ENCODE peak calls at places on chromosomes 1 and 21, in eight cellular contexts. K, J, Z, H, Q, L, T and D are unnamed samples. For H3K36me3, the result is how much of the 10 kb centered on the place peaks cover.

GRCh38 chr1:172946814-172947507 is 103.8 kb downstream of the TNFSF18 start:
- DNase-seq in Z (no peak), Q (no peak), H (no peak), L (peak), J (no peak), K (no peak), T (no peak), D (peak)

GRCh38 chr1:10980094-10980577 is 32.3 kb upstream of the TARDBP start:
- DNase-seq in Z (peak), Q (peak), K (peak), T (peak), H (no peak), L (peak), J (peak), D (no peak)

GRCh38 chr1:41282679-41283317 is 40.7 kb upstream of the SCMH1 start:
- DNase-seq in Z (peak), L (peak), H (no peak), K (peak), Q (peak), T (peak), J (peak), D (peak)

GRCh38 chr1:3879099-3879498 is 21.0 kb downstream of the C1orf174 start:
- DNase-seq in J (no peak), L (no peak), K (no peak), Q (no peak), H (no peak), Z (no peak), T (no peak), D (no peak)

GRCh38 chr1:50213505-50213904 is 104.8 kb downstream of the ELAVL4 start:
- DNase-seq in Q (no peak), K (no peak), Z (no peak), J (no peak), H (no peak), T (no peak), L (no peak), D (no peak)

GRCh38 chr1:118863688-118864087 is 124.5 kb downstream of the TBX15 start:
- DNase-seq in Z (no peak), Q (no peak), T (no peak), L (no peak), K (no peak), H (no peak), J (no peak), D (no peak)

GRCh38 chr1:4724695-4725250 is 70.4 kb downstream of the AJAP1 start:
- DNase-seq in Q (no peak), Z (no peak), L (no peak), J (no peak), K (no peak), T (no peak), H (no peak), D (no peak)

GRCh38 chr1:230922620-230923019 is 54.3 kb upstream of the C1orf198 start:
- DNase-seq in H (no peak), K (no peak), J (no peak), Q (no peak), T (no peak), Z (no peak), L (no peak), D (no peak)

GRCh38 chr1:180256353-180257027 is 26.4 kb downstream of the LHX4 start:
- DNase-seq in Z (no peak), K (no peak), T (peak), J (no peak), L (no peak), H (no peak), Q (peak), D (no peak)

GRCh38 chr1:181479137-181479745 is 4.1 kb upstream of the CACNA1E start:
- DNase-seq in L (peak), J (peak), Z (peak), H (no peak), K (peak), Q (peak), T (peak), D (peak)

GRCh38 chr21:34039678-34040382 is 33.5 kb upstream of the MRPS6 start:
- DNase-seq in Z (no peak), T (no peak), K (no peak), H (no peak), Q (peak), L (no peak), J (no peak), D (no peak)

GRCh38 chr1:245537992-245538391 is 383.2 kb downstream of the KIF26B start:
- DNase-seq in J (no peak), Q (no peak), L (peak), T (no peak), H (no peak), K (no peak), Z (no peak), D (no peak)

GRCh38 chr21:25939396-25939761 is 204.6 kb downstream of the GABPA start:
- DNase-seq in Q (no peak), T (no peak), L (no peak), Z (no peak), H (no peak), J (no peak), K (no peak), D (no peak)

GRCh38 chr1:39729030-39729429 is 9.7 kb upstream of the PPIE start:
- DNase-seq in Z (no peak), K (no peak), H (no peak), L (peak), J (no peak), Q (no peak), T (no peak), D (no peak)

GRCh38 chr1:27538793-27539192 is 48.8 kb upstream of the WASF2 start:
- DNase-seq in Q (no peak), K (no peak), T (no peak), Z (no peak), L (peak), H (no peak), J (no peak), D (no peak)

GRCh38 chr1:217586586-217586985 is 44.3 kb downstream of the GPATCH2 start:
- DNase-seq in Q (no peak), T (no peak), J (no peak), L (peak), K (no peak), H (no peak), Z (no peak), D (no peak)

GRCh38 chr1:111242805-111243523 is 15.5 kb downstream of the CHI3L2 start:
- DNase-seq in J (no peak), L (no peak), H (no peak), Z (no peak), K (no peak), Q (no peak), T (peak), D (peak)

GRCh38 chr1:209040351-209040750 is 543.2 kb upstream of the CAMK1G start:
- DNase-seq in J (no peak), Z (no peak), K (no peak), L (no peak), T (no peak), H (no peak), Q (no peak), D (no peak)

GRCh38 chr1:3919706-3920105 is 19.6 kb upstream of the C1orf174 start:
- DNase-seq in K (no peak), Z (no peak), Q (no peak), L (no peak), T (no peak), H (no peak), J (no peak), D (no peak)

GRCh38 chr1:240304466-240304865 is 212.8 kb downstream of the FMN2 start:
- DNase-seq in K (no peak), H (no peak), T (no peak), L (no peak), J (no peak), Q (no peak), Z (no peak), D (no peak)

GRCh38 chr1:153352523-153352922 is 3.9 kb upstream of the PGLYRP4 start:
- DNase-seq in Q (peak), K (peak), Z (peak), L (peak), H (no peak), J (peak), T (peak), D (peak)

GRCh38 chr1:5239911-5240310 is 585.5 kb downstream of the AJAP1 start:
- DNase-seq in Q (peak), K (no peak), H (no peak), L (no peak), T (peak), Z (no peak), J (no peak), D (no peak)

GRCh38 chr1:228397454-228397786 is 9.2 kb downstream of the TRIM11 start:
- DNase-seq in Q (no peak), J (no peak), T (no peak), H (no peak), L (no peak), K (no peak), Z (no peak), D (no peak)

GRCh38 chr1:14977338-14977931 is 176.1 kb upstream of the TMEM51 start:
- DNase-seq in K (no peak), Z (no peak), J (no peak), T (no peak), H (no peak), L (no peak), Q (no peak), D (no peak)

GRCh38 chr1:204130178-204130577 is 21.7 kb downstream of the ETNK2 start:
- DNase-seq in T (peak), K (no peak), L (no peak), Z (no peak), Q (peak), H (no peak), J (peak), D (no peak)

GRCh38 chr21:20527691-20528090 is 470.5 kb upstream of the NCAM2 start:
- DNase-seq in J (no peak), L (no peak), T (no peak), K (no peak), Q (no peak), H (no peak), Z (no peak), D (no peak)

GRCh38 chr1:153513023-153513422 is 22.8 kb downstream of the S100A6 start:
- DNase-seq in K (no peak), T (no peak), H (no peak), L (no peak), Q (no peak), J (no peak), Z (no peak), D (no peak)

GRCh38 chr21:42468511-42469131 is 27.4 kb downstream of the RSPH1 start:
- DNase-seq in J (no peak), K (peak), Q (no peak), T (no peak), Z (no peak), L (no peak), H (no peak), D (no peak)

GRCh38 chr21:34949499-34949898 is 99.6 kb downstream of the RUNX1 start:
- DNase-seq in K (no peak), H (no peak), T (no peak), L (no peak), J (no peak), Q (no peak), Z (no peak), D (no peak)

GRCh38 chr1:156414440-156415064 is 45.5 kb downstream of the RHBG start:
- DNase-seq in T (no peak), L (no peak), J (no peak), H (no peak), Z (no peak), Q (no peak), K (no peak), D (no peak)

GRCh38 chr1:39753132-39754025 is 14.7 kb downstream of the PPIE start:
- DNase-seq in H (no peak), Z (no peak), T (no peak), Q (no peak), K (no peak), L (no peak), J (no peak), D (no peak)

GRCh38 chr21:27134513-27134912 is 167.6 kb upstream of the ADAMTS5 start:
- DNase-seq in K (no peak), Q (peak), J (no peak), L (peak), H (no peak), T (no peak), Z (no peak), D (no peak)

GRCh38 chr1:226476657-226477319 is 68.9 kb upstream of the PARP1 start:
- DNase-seq in Z (no peak), J (no peak), Q (no peak), H (no peak), T (no peak), L (peak), K (no peak), D (no peak)

GRCh38 chr1:211517006-211517405 is 25.0 kb upstream of the RD3 start:
- DNase-seq in K (peak), L (no peak), J (peak), H (no peak), Z (no peak), Q (no peak), T (no peak), D (no peak)

GRCh38 chr1:36081926-36082485 is 1.9 kb upstream of the TEKT2 start:
- DNase-seq in T (no peak), Z (no peak), Q (no peak), K (no peak), L (no peak), H (no peak), J (no peak), D (no peak)

GRCh38 chr1:86705633-86705985 is 1.2 kb downstream of the SH3GLB1 start:
- DNase-seq in Z (no peak), Q (peak), J (no peak), L (no peak), H (no peak), K (peak), T (no peak), D (no peak)

GRCh38 chr1:208714356-208714755 is 470.2 kb upstream of the PLXNA2 start:
- DNase-seq in H (no peak), K (no peak), Q (no peak), Z (no peak), J (no peak), L (no peak), T (no peak), D (no peak)

GRCh38 chr1:95046359-95046758 is 26.4 kb downstream of the ALG14 start:
- DNase-seq in Q (no peak), L (no peak), J (no peak), T (no peak), K (no peak), Z (no peak), H (no peak), D (no peak)

GRCh38 chr1:95048332-95048731 is 24.4 kb downstream of the ALG14 start:
- DNase-seq in Z (no peak), T (no peak), Q (no peak), J (no peak), H (no peak), L (no peak), K (peak), D (no peak)

GRCh38 chr1:95049935-95050334 is 22.8 kb downstream of the ALG14 start:
- DNase-seq in J (no peak), K (no peak), Q (no peak), T (no peak), Z (no peak), L (no peak), H (no peak), D (no peak)
- TF ChIP-seq POLR2A in J (no peak), K (no peak), Q (no peak), T (no peak), Z (no peak), L (no peak), H (no peak), D (no peak)

GRCh38 chr1:32221581-32221979 is 573 bp downstream of the TMEM234 start:
- DNase-seq in J (no peak), K (no peak), H (no peak), L (no peak), Q (no peak), Z (no peak), T (no peak), D (no peak)

GRCh38 chr1:32215629-32216505 is 6.3 kb downstream of the TMEM234 start:
- DNase-seq in Z (peak), L (peak), K (peak), T (peak), J (peak), Q (peak), H (no peak), D (peak)

GRCh38 chr1:32220746-32221580 is 1.2 kb downstream of the TMEM234 start:
- DNase-seq in H (no peak), L (no peak), T (no peak), K (no peak), J (no peak), Q (no peak), Z (no peak), D (no peak)

GRCh38 chr1:32221980-32222751 is at the start of the genes EIF3I and TMEM234:
- DNase-seq in J (peak), Q (peak), L (peak), K (peak), H (peak), Z (peak), T (peak), D (peak)

GRCh38 chr1:32219022-32219421 is 3.1 kb downstream of the TMEM234 start:
- DNase-seq in H (no peak), Q (no peak), K (no peak), Z (no peak), T (no peak), L (peak), J (no peak), D (no peak)
- H3K36me3 ChIP-seq in H (half or more), Q (under half), K (under half), Z (under half), T (under half), L (under half), J (half or more), D (under half)

GRCh38 chr1:205663286-205663994 is 16.9 kb downstream of the SLC45A3 start:
- DNase-seq in J (no peak), Z (no peak), Q (no peak), T (no peak), L (no peak), K (no peak), H (no peak), D (peak)
- TF ChIP-seq POLR2A in J (no peak), Z (no peak), Q (no peak), T (no peak), L (no peak), K (no peak), H (no peak), D (no peak)

DNA sequence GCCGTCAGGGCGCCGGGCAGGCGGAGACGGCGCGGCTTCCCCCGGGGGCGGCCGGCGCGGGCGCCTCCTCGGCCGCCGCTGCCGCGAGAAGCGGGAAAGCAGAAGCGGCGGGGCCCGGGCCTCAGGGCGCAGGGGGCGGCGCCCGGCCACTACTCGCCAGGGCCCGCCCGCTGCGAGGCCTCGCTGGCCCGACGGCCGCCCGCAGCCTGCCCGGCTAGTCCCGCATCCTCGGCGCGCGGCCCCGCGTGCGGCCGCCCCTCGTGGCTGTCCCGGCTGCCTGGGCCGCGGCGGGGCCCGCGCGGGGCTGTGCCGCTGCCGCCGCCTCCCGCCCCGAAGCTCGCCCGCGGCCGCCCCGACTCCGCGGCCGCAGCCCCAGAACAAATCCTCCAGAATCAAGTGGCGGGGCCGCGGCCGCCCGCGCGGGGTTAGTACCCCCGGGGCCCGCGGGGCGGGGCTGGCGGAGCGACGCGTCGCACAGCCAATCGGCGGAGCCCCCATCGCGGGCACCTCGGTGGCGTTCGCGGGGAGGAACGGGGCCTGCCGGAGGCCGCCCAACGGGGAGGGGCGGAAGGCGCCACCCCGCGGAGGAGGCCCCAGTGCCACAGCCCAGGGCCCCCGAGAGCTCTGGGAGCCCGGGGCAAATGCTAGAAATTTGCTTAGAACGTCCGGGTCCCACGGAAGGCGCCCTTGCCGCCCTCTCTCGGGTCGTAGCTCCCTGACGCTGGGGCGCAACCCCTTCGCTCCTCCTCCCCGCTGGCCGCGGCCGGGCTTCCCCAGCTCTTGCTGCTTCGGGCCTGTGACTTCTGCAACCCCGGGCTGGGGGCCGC is at the start of gene RUNX3:
- DNase-seq in T (peak), L (no peak), Z (no peak), H (peak), Q (peak), K (peak), J (peak), D (no peak)
- H3K36me3 ChIP-seq in T (under half), L (under half), Z (under half), H (under half), Q (under half), K (under half), J (under half), D (under half)

GRCh38 chr1:221991221-221991620 is 249.3 kb upstream of the DUSP10 start:
- DNase-seq in Q (no peak), J (no peak), K (no peak), T (no peak), Z (no peak), H (no peak), L (peak), D (no peak)

GRCh38 chr1:221989741-221990140 is 247.9 kb upstream of the DUSP10 start:
- DNase-seq in J (no peak), K (no peak), Z (no peak), H (no peak), T (no peak), Q (no peak), L (peak), D (no peak)

GRCh38 chr1:221988829-221989228 is 246.9 kb upstream of the DUSP10 start:
- DNase-seq in L (no peak), J (no peak), Z (no peak), T (no peak), Q (no peak), H (no peak), K (no peak), D (no peak)

GRCh38 chr1:221992427-221992826 is 250.5 kb upstream of the DUSP10 start:
- DNase-seq in K (no peak), J (no peak), L (no peak), Q (no peak), Z (no peak), T (no peak), H (no peak), D (no peak)

GRCh38 chr1:221987860-221988520 is 246.1 kb upstream of the DUSP10 start:
- DNase-seq in T (no peak), H (no peak), J (no peak), Q (no peak), L (peak), K (no peak), Z (no peak), D (no peak)
- TF ChIP-seq POLR2A in T (no peak), H (no peak), J (no peak), Q (no peak), L (no peak), K (no peak), Z (no peak), D (no peak)

DNA sequence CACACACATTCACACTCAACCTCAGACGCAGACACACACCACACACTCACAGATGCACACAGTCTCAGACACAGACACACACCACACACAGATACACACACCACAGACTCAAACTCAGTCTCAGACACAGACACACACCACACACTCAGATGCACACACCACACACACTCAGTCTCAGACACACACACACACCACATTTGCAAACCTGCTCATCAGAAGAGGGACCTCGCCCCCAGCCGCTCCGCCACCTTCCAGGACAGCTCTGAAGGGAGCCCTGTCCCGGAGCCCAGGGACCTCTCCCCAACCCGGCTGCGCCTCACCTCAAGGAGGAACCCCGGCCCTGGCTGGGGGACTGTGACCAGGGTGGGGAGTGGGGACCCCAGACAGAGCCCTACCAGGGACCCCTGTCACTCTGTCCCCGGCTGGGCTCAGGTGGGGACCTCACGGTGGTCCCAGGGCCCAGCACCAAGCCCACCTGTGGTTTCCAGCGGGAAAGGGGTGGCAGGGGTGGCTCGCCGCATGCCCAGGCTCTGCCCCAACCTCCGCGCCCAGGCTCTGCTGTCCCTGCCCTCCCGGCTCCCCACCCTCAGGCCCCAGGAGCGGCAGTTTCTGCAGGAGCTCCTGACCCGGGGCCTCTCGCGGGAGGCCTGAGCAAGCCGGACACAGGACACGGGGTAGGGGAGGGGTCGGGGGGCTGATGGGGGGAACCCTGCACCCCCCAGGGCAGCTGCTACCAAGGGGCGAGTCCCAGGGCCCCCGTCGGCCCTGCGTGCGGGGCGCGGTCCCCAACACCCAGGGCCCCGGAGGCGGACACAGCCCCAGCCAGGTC is 701 bp upstream of the COL6A2 start:
- DNase-seq in K (peak), J (peak), Z (no peak), Q (peak), L (no peak), H (no peak), T (peak), D (no peak)
- H3K36me3 ChIP-seq in K (under half), J (under half), Z (under half), Q (under half), L (under half), H (under half), T (under half), D (under half)

GRCh38 chr1:108583757-108584156 is 23.9 kb downstream of the EEIG2 start:
- DNase-seq in Z (peak), J (no peak), T (no peak), Q (no peak), K (no peak), H (no peak), L (no peak), D (no peak)
- TF ChIP-seq POLR2A in Z (no peak), J (no peak), T (no peak), Q (no peak), K (no peak), H (no peak), L (no peak), D (no peak)